ENCODE peak calls at places on chromosomes 7 and 10, in four cellular contexts. One of them, this sample, is unnamed.

GRCh38 chr7:6691609-6692106 is 15.1 kb downstream of the ZNF12 start:
- DNase-seq in ACHN: peak
- DNase-seq in GM12865: peak
- DNase-seq in pancreas: no peak
- DNase-seq in this sample: no peak

GRCh38 chr7:87318741-87319140 is 26.7 kb upstream of the CROT start:
- DNase-seq in ACHN: no peak
- DNase-seq in GM12865: no peak
- DNase-seq in pancreas: no peak
- DNase-seq in this sample: no peak

GRCh38 chr7:5382281-5383041 is 41.2 kb downstream of the TNRC18 start:
- DNase-seq in ACHN: no peak
- DNase-seq in GM12865: no peak
- DNase-seq in pancreas: no peak
- DNase-seq in this sample: no peak

GRCh38 chr10:18340496-18341051 is 200.3 kb downstream of the CACNB2 start:
- DNase-seq in ACHN: peak
- DNase-seq in GM12865: no peak
- DNase-seq in pancreas: no peak
- DNase-seq in this sample: no peak

GRCh38 chr10:43123361-43124093 is 14.7 kb upstream of the CSGALNACT2 start:
- DNase-seq in ACHN: no peak
- DNase-seq in GM12865: no peak
- DNase-seq in pancreas: no peak
- DNase-seq in this sample: no peak

GRCh38 chr10:12510566-12510965 is 161.2 kb downstream of the CAMK1D start:
- DNase-seq in ACHN: peak
- DNase-seq in GM12865: no peak
- DNase-seq in pancreas: no peak
- DNase-seq in this sample: no peak

GRCh38 chr7:121966538-121967332 is 93.8 kb downstream of the PTPRZ1 start:
- DNase-seq in ACHN: no peak
- DNase-seq in GM12865: no peak
- DNase-seq in pancreas: no peak
- DNase-seq in this sample: no peak

GRCh38 chr7:135789431-135789830 is 40.8 kb upstream of the FAM180A start:
- DNase-seq in ACHN: no peak
- DNase-seq in GM12865: no peak
- DNase-seq in pancreas: no peak
- DNase-seq in this sample: no peak

GRCh38 chr7:37915438-37915837 is 1.2 kb downstream of the SFRP4 start:
- DNase-seq in ACHN: no peak
- DNase-seq in GM12865: peak
- DNase-seq in pancreas: no peak
- DNase-seq in this sample: no peak

This sample was measured in T47D.